ENCODE peak calls at places on chromosomes 6 and 20, in five cellular contexts. B, Q, I, O and E are unnamed samples.

GRCh38 chr20:61758556-61759200 is 307.0 kb downstream of the TAF4 start:
- DNase-seq in O (no peak), I (no peak), B (no peak), Q (no peak), E (no peak)

GRCh38 chr6:137008204-137008603 is 36.6 kb downstream of the IL20RA start:
- DNase-seq in I (no peak), O (no peak), B (no peak), Q (no peak), E (no peak)

GRCh38 chr6:33995046-33995872 is 150.6 kb downstream of the GRM4 start:
- DNase-seq in B (peak), I (no peak), O (no peak), Q (no peak), E (no peak)

GRCh38 chr6:166282394-166283032 is 25.7 kb downstream of the PRR18 start:
- DNase-seq in I (no peak), Q (no peak), B (no peak), O (no peak), E (no peak)

GRCh38 chr20:24768226-24768625 is 180.8 kb upstream of the CST7 start:
- DNase-seq in Q (no peak), O (no peak), B (no peak), I (no peak), E (no peak)

GRCh38 chr20:3071266-3071609 is 182 bp upstream of the OXT start:
- DNase-seq in Q (no peak), O (no peak), B (no peak), I (no peak), E (no peak)

GRCh38 chr20:25272223-25273000 is 24.5 kb downstream of the PYGB start:
- DNase-seq in Q (no peak), B (no peak), I (no peak), O (no peak), E (no peak)

GRCh38 chr6:27255866-27256265 is 8.4 kb downstream of the PRSS16 start:
- DNase-seq in I (no peak), B (no peak), O (no peak), Q (no peak), E (no peak)

GRCh38 chr20:56200456-56200855 is 48.1 kb upstream of the MC3R start:
- DNase-seq in B (no peak), O (peak), Q (no peak), I (peak), E (peak)

GRCh38 chr6:166307082-166307980 is 861 bp downstream of the PRR18 start:
- DNase-seq in O (no peak), B (no peak), Q (no peak), I (peak), E (peak)

GRCh38 chr6:133697666-133698065 is 191.2 kb upstream of the TCF21 start:
- DNase-seq in Q (peak), B (peak), O (no peak), I (no peak), E (no peak)

GRCh38 chr6:33623895-33624381 is 2.8 kb downstream of the ITPR3 start:
- DNase-seq in Q (no peak), O (no peak), B (peak), I (no peak), E (no peak)

GRCh38 chr6:7445076-7445475 is 55.5 kb downstream of the RIOK1 start:
- DNase-seq in O (no peak), Q (no peak), B (no peak), I (no peak), E (no peak)

GRCh38 chr6:56594699-56595098 is 48.0 kb downstream of the DST start:
- DNase-seq in B (peak), Q (no peak), I (peak), O (no peak), E (peak)

GRCh38 chr20:41734506-41734945 is 116.3 kb upstream of the CHD6 start:
- DNase-seq in I (peak), Q (no peak), B (peak), O (peak), E (peak)

GRCh38 chr6:125270380-125270779 is 31.4 kb downstream of the HDDC2 start:
- DNase-seq in B (no peak), O (no peak), I (no peak), Q (no peak), E (no peak)

GRCh38 chr6:95352064-95352463 is 225.3 kb upstream of the MANEA start:
- DNase-seq in O (no peak), I (no peak), B (peak), Q (no peak), E (no peak)

GRCh38 chr6:27321370-27321769 is 9.3 kb upstream of the POM121L2 start:
- DNase-seq in O (no peak), Q (no peak), I (no peak), B (no peak), E (no peak)

GRCh38 chr20:8116067-8116811 is 15.8 kb upstream of the PLCB1 start:
- DNase-seq in B (no peak), Q (no peak), I (no peak), O (no peak), E (no peak)

GRCh38 chr6:53295176-53295575 is 53.6 kb downstream of the ELOVL5 start:
- DNase-seq in Q (no peak), I (no peak), B (no peak), O (no peak), E (no peak)

GRCh38 chr6:139030211-139030530 is 1.6 kb downstream of the ABRACL start:
- DNase-seq in O (no peak), B (no peak), Q (no peak), I (peak), E (peak)

GRCh38 chr6:170087946-170088348 is 202.9 kb downstream of the DLL1 start:
- DNase-seq in Q (no peak), I (peak), O (no peak), B (no peak), E (no peak)

GRCh38 chr20:55977723-55978481 is 27.4 kb downstream of the CBLN4 start:
- DNase-seq in B (peak), Q (no peak), I (no peak), O (no peak), E (no peak)

GRCh38 chr20:57589728-57590484 is 29.0 kb downstream of the PCK1 start:
- DNase-seq in O (no peak), I (no peak), Q (no peak), B (no peak), E (no peak)

GRCh38 chr6:44297063-44298038 is 15.8 kb downstream of the AARS2 start:
- DNase-seq in Q (no peak), O (no peak), B (peak), I (peak), E (peak)

GRCh38 chr6:21747441-21747840 is 153.9 kb downstream of the SOX4 start:
- DNase-seq in B (no peak), Q (peak), O (no peak), I (no peak), E (no peak)

GRCh38 chr6:331622-332521 is 39.6 kb downstream of the DUSP22 start:
- DNase-seq in B (no peak), Q (no peak), I (no peak), O (no peak), E (no peak)

GRCh38 chr6:142292191-142292924 is 9.4 kb upstream of the ADGRG6 start:
- DNase-seq in Q (no peak), I (no peak), O (no peak), B (no peak), E (no peak)